ENCODE peak calls at places on chromosomes 5 and 9, in five cellular contexts. Z, V, I, H and F are unnamed samples.

GRCh38 chr5:9297171-9297570 is 248.7 kb downstream of the SEMA5A start:
- DNase-seq in Z (no peak), V (no peak), I (no peak), H (no peak), F (no peak)

GRCh38 chr9:123246534-123246933 is 21.9 kb downstream of the STRBP start:
- DNase-seq in Z (no peak), V (no peak), I (no peak), H (no peak), F (no peak)

GRCh38 chr5:180491496-180491895 is 2.7 kb upstream of the CNOT6 start:
- DNase-seq in Z (no peak), V (no peak), I (no peak), H (peak; percentile 28), F (no peak)

GRCh38 chr9:79013715-79014610 is 557.8 kb upstream of the TLE4 start:
- DNase-seq in Z (no peak), V (peak; percentile 53), I (no peak), H (no peak), F (no peak)

GRCh38 chr9:119289740-119290139 is 79.5 kb downstream of the BRINP1 start:
- DNase-seq in Z (no peak), V (peak; percentile 63), I (peak; percentile 18), H (peak; percentile 79), F (no peak)

GRCh38 chr5:114089247-114089646 is 272.6 kb upstream of the KCNN2 start:
- DNase-seq in Z (no peak), V (no peak), I (no peak), H (no peak), F (no peak)

GRCh38 chr5:124741711-124742496 is 4.5 kb downstream of the ZNF608 start:
- DNase-seq in Z (no peak), V (peak; percentile 77), I (peak; percentile 57), H (peak; percentile 71), F (no peak)

GRCh38 chr5:146402949-146403348 is 44.2 kb upstream of the TCERG1 start:
- DNase-seq in Z (no peak), V (no peak), I (no peak), H (no peak), F (no peak)

GRCh38 chr5:39697891-39698290 is 273.1 kb upstream of the DAB2 start:
- DNase-seq in Z (no peak), V (no peak), I (no peak), H (no peak), F (no peak)

GRCh38 chr5:67648201-67648671 is 451.6 kb upstream of the CD180 start:
- DNase-seq in Z (peak; percentile 83), V (peak; percentile 95), I (no peak), H (peak; percentile 79), F (no peak)

GRCh38 chr5:45779874-45780671 is 83.9 kb upstream of the HCN1 start:
- DNase-seq in Z (no peak), V (no peak), I (no peak), H (no peak), F (no peak)

GRCh38 chr5:124328201-124328600 is 418.2 kb downstream of the ZNF608 start:
- DNase-seq in Z (no peak), V (no peak), I (no peak), H (no peak), F (no peak)

GRCh38 chr9:96378187-96378586 is 5.3 kb downstream of the SLC35D2 start:
- DNase-seq in Z (no peak), V (no peak), I (no peak), H (no peak), F (no peak)

GRCh38 chr9:2159521-2160417 is 144.6 kb downstream of the SMARCA2 start:
- DNase-seq in Z (no peak), V (peak; percentile 13), I (peak; percentile 2), H (no peak), F (no peak)

GRCh38 chr5:38660194-38660668 is 103.8 kb upstream of the LIFR start:
- DNase-seq in Z (no peak), V (no peak), I (peak; percentile 88), H (no peak), F (no peak)

GRCh38 chr5:175479125-175479881 is 943 bp downstream of the SFXN1 start:
- DNase-seq in Z (no peak), V (no peak), I (no peak), H (peak; percentile 57), F (no peak)

GRCh38 chr9:13719410-13719809 is 439.9 kb upstream of the MPDZ start:
- DNase-seq in Z (no peak), V (no peak), I (no peak), H (no peak), F (no peak)
- H3K4me3 ChIP-seq in Z (no peak overlapping the region), V (no peak overlapping the region), I (no peak overlapping the region), H (no peak overlapping the region), F (no peak overlapping the region)

GRCh38 chr9:137114613-137115393 is at the start of gene DPP7:
- DNase-seq in Z (peak; percentile 77), V (peak; percentile 40), I (peak; percentile 74), H (peak; percentile 75), F (peak; percentile 86)

GRCh38 chr9:137114220-137114612 is 317 bp downstream of the DPP7 start:
- DNase-seq in Z (no peak), V (no peak), I (no peak), H (no peak), F (no peak)

GRCh38 chr9:137116728-137117127 is 2.2 kb upstream of the DPP7 start:
- DNase-seq in Z (no peak), V (no peak), I (no peak), H (no peak), F (no peak)

GRCh38 chr9:137116027-137116507 is 1.5 kb upstream of the DPP7 start:
- DNase-seq in Z (no peak), V (no peak), I (no peak), H (no peak), F (no peak)

DNA sequence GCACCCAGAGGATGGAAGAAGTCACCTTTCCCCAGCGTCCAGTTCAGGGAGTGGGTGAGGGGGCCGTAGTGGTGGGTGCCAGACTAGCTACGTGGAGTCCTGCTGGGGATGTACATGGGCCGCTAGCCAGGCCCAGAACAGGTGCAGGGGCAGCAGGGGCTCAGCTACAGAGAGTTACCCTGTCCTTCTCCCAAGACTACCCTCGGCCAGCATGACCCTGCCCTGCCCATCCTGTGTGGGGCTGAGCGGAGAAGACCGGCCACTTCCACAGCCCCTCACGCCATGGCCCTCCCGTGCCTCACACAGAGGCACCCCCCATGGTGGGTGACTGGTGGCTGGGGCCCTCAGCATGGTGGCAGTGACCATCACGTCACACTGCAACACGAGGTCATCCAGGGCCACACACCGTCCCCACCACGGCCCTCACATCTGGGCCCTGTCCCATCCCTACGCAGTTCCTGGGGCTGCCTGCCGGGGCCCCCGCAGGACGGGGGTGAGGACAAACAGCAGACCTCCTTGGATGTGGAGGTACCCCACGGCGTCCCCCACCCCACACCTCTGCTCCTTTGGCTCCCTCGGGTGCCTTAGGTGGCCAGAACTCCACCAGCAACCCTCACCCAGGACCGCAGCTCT is 977 bp upstream of the DPP7 start:
- DNase-seq in Z (no peak), V (no peak), I (no peak), H (no peak), F (no peak)
- TF ChIP-seq CTCF in Z (no peak), V (no peak), I (no peak), H (no peak), F (no peak)

DNA sequence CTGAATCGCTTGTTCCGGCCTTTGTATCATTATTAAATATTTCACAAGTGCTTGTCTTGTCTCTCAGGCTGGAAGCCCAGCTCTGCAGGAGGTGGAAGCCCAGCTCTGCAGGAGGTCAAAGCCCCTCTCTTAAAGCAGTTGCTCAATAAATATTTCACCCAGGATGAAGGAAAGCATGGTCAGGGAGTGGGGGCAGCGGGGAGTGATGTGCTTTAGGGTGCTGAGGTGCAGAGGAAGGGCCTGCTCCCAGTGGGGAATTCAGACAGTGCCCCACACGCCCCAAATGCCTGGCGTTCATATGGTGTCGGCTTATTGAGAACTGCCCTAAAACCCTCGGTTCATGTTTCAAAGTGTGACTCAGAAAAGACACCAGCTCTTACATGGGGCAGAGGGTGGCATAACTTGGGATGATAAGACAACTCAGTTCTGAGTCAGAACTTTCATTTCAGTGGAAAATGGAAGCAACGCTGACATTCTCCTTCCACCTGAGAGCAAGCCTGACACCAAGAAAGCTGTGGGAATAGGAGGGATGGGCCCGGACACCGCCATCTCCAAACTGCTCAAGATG is 114.3 kb upstream of the DAP start:
- DNase-seq in Z (no peak), V (no peak), I (peak; percentile 25), H (no peak), F (no peak)
- H3K4me3 ChIP-seq in Z (no peak overlapping the region), V (no peak overlapping the region), I (no peak overlapping the region), H (no peak overlapping the region), F (no peak overlapping the region)

GRCh38 chr9:131386258-131386657 is 7.6 kb upstream of the PRRC2B start:
- DNase-seq in Z (no peak), V (no peak), I (no peak), H (no peak), F (no peak)
- TF ChIP-seq CTCF in Z (no peak), V (peak; percentile 35), I (no peak), H (no peak), F (peak; percentile 10)

DNA sequence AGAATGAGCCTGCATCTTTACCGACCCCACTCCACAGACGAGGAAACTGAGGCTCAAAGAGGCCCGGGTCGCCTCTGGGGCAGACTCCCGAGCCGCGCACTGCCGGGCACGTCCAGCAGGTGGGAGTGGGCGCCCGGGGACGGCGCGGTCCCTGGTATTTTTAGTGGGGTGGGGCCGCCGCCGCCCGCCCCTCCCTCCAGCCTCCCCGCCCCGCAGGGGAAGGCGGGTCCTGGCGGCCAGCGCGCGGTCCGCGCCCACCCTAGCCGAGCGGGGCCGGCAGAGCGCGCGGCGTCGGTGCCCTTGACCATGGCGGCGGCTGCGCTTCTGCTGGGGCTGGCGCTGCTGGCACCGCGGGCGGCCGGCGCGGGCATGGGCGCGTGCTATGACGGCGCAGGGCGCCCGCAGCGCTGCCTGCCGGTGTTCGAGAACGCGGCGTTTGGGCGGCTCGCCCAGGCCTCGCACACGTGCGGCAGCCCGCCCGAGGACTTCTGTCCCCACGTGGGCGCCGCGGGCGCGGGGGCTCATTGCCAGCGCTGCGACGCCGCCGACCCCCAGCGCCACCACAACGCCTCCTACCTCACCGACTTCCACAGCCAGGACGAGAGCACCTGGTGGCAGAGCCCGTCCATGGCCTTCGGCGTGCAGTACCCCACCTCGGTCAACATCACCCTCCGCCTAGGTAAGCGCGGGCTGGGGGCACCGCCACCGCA is at the start of gene LAMC3:
- DNase-seq in Z (no peak), V (no peak), I (peak; percentile 17), H (no peak), F (no peak)
- H3K4me3 ChIP-seq in Z (peak within 1 kb of the TSS; percentile 22), V (peak within 1 kb of the TSS; percentile 22), I (no peak within 1 kb of the TSS), H (no peak within 1 kb of the TSS), F (no peak within 1 kb of the TSS)